ENCODE peak calls at places on chromosomes 4 and X, in four cellular contexts. One of them, this sample, is unnamed.

GRCh38 chr4:153451931-153452660 is 14.1 kb upstream of the TMEM131L start:
- DNase-seq in PC-3: no peak
- DNase-seq in tibial artery: no peak
- DNase-seq in body of pancreas: peak; percentile 53
- DNase-seq in this sample: no peak

GRCh38 chr4:153257151-153257620 is 52.9 kb downstream of the TRIM2 start:
- DNase-seq in PC-3: no peak
- DNase-seq in tibial artery: no peak
- DNase-seq in body of pancreas: no peak
- DNase-seq in this sample: peak; percentile 83

GRCh38 chr4:182778222-182778982 is 138.8 kb downstream of the DCTD start:
- DNase-seq in tibial artery: no peak
- DNase-seq in body of pancreas: no peak
- DNase-seq in PC-3: peak; percentile 7
- DNase-seq in this sample: no peak

GRCh38 chr4:38684951-38685350 is 21.0 kb downstream of the KLF3 start:
- DNase-seq in body of pancreas: no peak
- DNase-seq in PC-3: no peak
- DNase-seq in tibial artery: no peak
- DNase-seq in this sample: no peak

GRCh38 chrX:21798677-21799219 is 40.7 kb upstream of the MBTPS2 start:
- DNase-seq in tibial artery: no peak
- DNase-seq in PC-3: peak; percentile 85
- DNase-seq in body of pancreas: peak; percentile 64
- DNase-seq in this sample: peak; percentile 73

GRCh38 chrX:38018734-38019410 is 12.5 kb downstream of the SYTL5 start:
- DNase-seq in PC-3: no peak
- DNase-seq in tibial artery: no peak
- DNase-seq in body of pancreas: no peak
- DNase-seq in this sample: no peak

GRCh38 chr4:165556383-165556782 is 177.6 kb downstream of the CPE start:
- DNase-seq in tibial artery: no peak
- DNase-seq in body of pancreas: no peak
- DNase-seq in PC-3: peak; percentile 49
- DNase-seq in this sample: no peak

GRCh38 chr4:54402880-54403503 is 173.9 kb downstream of the PDGFRA start:
- DNase-seq in PC-3: no peak
- DNase-seq in tibial artery: no peak
- DNase-seq in body of pancreas: no peak
- DNase-seq in this sample: no peak

GRCh38 chrX:117987376-117987775 is 129.2 kb downstream of the KLHL13 start:
- DNase-seq in body of pancreas: no peak
- DNase-seq in PC-3: peak; percentile 7
- DNase-seq in tibial artery: no peak
- DNase-seq in this sample: no peak

GRCh38 chrX:129980540-129981206 is 1.8 kb upstream of the BCORL1 start:
- DNase-seq in tibial artery: peak; percentile 51
- DNase-seq in body of pancreas: peak; percentile 67
- DNase-seq in PC-3: peak; percentile 15
- DNase-seq in this sample: no peak

GRCh38 chr4:1058198-1058996 is 47.0 kb downstream of the FGFRL1 start:
- DNase-seq in tibial artery: no peak
- DNase-seq in body of pancreas: no peak
- DNase-seq in PC-3: peak; percentile 42
- DNase-seq in this sample: no peak

GRCh38 chr4:166309286-166309685 is 436.2 kb downstream of the TLL1 start:
- DNase-seq in PC-3: peak; percentile 6
- DNase-seq in body of pancreas: no peak
- DNase-seq in tibial artery: no peak
- DNase-seq in this sample: no peak

GRCh38 chrX:107659768-107660167 is 31.5 kb downstream of the PRPS1 start:
- DNase-seq in body of pancreas: peak; percentile 43
- DNase-seq in PC-3: peak; percentile 62
- DNase-seq in tibial artery: peak; percentile 25
- DNase-seq in this sample: peak; percentile 33

GRCh38 chr4:38667005-38667771 is 3.2 kb downstream of the KLF3 start:
- DNase-seq in PC-3: peak; percentile 85
- DNase-seq in tibial artery: peak; percentile 88
- DNase-seq in body of pancreas: peak; percentile 89
- DNase-seq in this sample: peak; percentile 98

GRCh38 chr4:112645541-112646329 is 8.8 kb downstream of the LARP7 start:
- DNase-seq in body of pancreas: no peak
- DNase-seq in PC-3: no peak
- DNase-seq in tibial artery: no peak
- DNase-seq in this sample: no peak

GRCh38 chrX:10001496-10001895 is 34.3 kb downstream of the CLDN34 start:
- DNase-seq in body of pancreas: no peak
- DNase-seq in tibial artery: no peak
- DNase-seq in PC-3: no peak
- DNase-seq in this sample: no peak

GRCh38 chr4:55445921-55446577 is 50.3 kb downstream of the TMEM165 start:
- DNase-seq in body of pancreas: no peak
- DNase-seq in PC-3: peak; percentile 43
- DNase-seq in tibial artery: no peak
- DNase-seq in this sample: peak; percentile 20

GRCh38 chrX:18129694-18130093 is 91.0 kb downstream of the BEND2 start:
- DNase-seq in body of pancreas: no peak
- DNase-seq in tibial artery: no peak
- DNase-seq in PC-3: peak; percentile 10
- DNase-seq in this sample: no peak

GRCh38 chrX:13029341-13029740 is 15.1 kb downstream of the FAM9C start:
- DNase-seq in tibial artery: peak; percentile 40
- DNase-seq in body of pancreas: peak; percentile 61
- DNase-seq in PC-3: peak; percentile 80
- DNase-seq in this sample: peak; percentile 28

GRCh38 chr4:183870997-183871396 is 34.1 kb upstream of the STOX2 start:
- DNase-seq in body of pancreas: no peak
- DNase-seq in tibial artery: no peak
- DNase-seq in PC-3: no peak
- DNase-seq in this sample: no peak

GRCh38 chr4:70709551-70710080 is 12.1 kb upstream of the RUFY3 start:
- DNase-seq in PC-3: peak; percentile 73
- DNase-seq in tibial artery: no peak
- DNase-seq in body of pancreas: no peak
- DNase-seq in this sample: no peak

GRCh38 chr4:1800805-1801204 is 7.7 kb downstream of the FGFR3 start:
- DNase-seq in PC-3: no peak
- DNase-seq in body of pancreas: no peak
- DNase-seq in tibial artery: no peak
- DNase-seq in this sample: no peak

GRCh38 chrX:48467331-48467761 is 2.7 kb downstream of the SLC38A5 start:
- DNase-seq in tibial artery: no peak
- DNase-seq in PC-3: no peak
- DNase-seq in body of pancreas: no peak
- DNase-seq in this sample: no peak

GRCh38 chrX:48466696-48467095 is 3.4 kb downstream of the SLC38A5 start:
- DNase-seq in tibial artery: no peak
- DNase-seq in body of pancreas: peak; percentile 65
- DNase-seq in PC-3: no peak
- DNase-seq in this sample: no peak

GRCh38 chrX:48468693-48469691 is 1.1 kb downstream of the SLC38A5 start:
- DNase-seq in PC-3: no peak
- DNase-seq in body of pancreas: no peak
- DNase-seq in tibial artery: no peak
- DNase-seq in this sample: no peak

GRCh38 chrX:48470110-48470832 is at the start of gene SLC38A5:
- DNase-seq in PC-3: no peak
- DNase-seq in tibial artery: no peak
- DNase-seq in body of pancreas: no peak
- DNase-seq in this sample: no peak

DNA sequence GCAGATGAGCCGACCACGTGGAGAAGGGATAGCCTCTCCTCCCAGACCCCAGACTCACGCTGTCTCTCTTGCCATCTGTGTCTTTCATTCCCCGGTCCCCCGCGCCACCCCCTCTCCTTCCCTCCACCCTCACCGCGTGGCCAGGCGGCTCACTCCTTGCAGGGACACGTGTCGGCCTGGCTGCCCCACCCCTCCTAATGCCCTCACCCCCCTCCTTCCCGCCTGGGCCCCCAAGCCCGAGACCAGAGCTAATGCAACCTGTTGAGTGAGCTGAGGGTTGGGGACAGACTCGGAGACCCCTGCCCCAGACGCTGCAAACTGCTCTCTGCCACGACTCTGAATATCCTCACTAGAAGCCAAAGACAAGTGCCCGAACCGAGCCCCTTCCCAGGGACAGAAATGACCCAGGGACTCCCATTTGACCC is 1.8 kb downstream of the SLC38A5 start:
- DNase-seq in body of pancreas: peak; percentile 75
- DNase-seq in PC-3: no peak
- DNase-seq in tibial artery: no peak
- DNase-seq in this sample: no peak
- H3K27ac ChIP-seq in body of pancreas: peak overlapping the region; percentile 59
- H3K27ac ChIP-seq in PC-3: no peak overlapping the region
- H3K27ac ChIP-seq in tibial artery: no peak overlapping the region
- H3K27ac ChIP-seq in this sample: no peak overlapping the region

GRCh38 chrX:136779346-136779781 is 1.4 kb downstream of the ARHGEF6 start:
- DNase-seq in tibial artery: no peak
- DNase-seq in PC-3: no peak
- DNase-seq in body of pancreas: no peak
- DNase-seq in this sample: no peak
- H3K4me3 ChIP-seq in tibial artery: peak overlapping the region; percentile 45
- H3K4me3 ChIP-seq in PC-3: no peak overlapping the region
- H3K4me3 ChIP-seq in body of pancreas: no peak overlapping the region
- H3K4me3 ChIP-seq in this sample: no peak overlapping the region

GRCh38 chrX:119760026-119760902 is 1.9 kb downstream of the SOWAHD start:
- DNase-seq in PC-3: no peak
- DNase-seq in body of pancreas: no peak
- DNase-seq in tibial artery: no peak
- DNase-seq in this sample: no peak
- H3K27ac ChIP-seq in PC-3: no peak overlapping the region
- H3K27ac ChIP-seq in body of pancreas: no peak overlapping the region
- H3K27ac ChIP-seq in tibial artery: no peak overlapping the region
- H3K27ac ChIP-seq in this sample: no peak overlapping the region

GRCh38 chr4:113974467-113974866 is 5.0 kb downstream of the ARSJ start:
- DNase-seq in body of pancreas: no peak
- DNase-seq in PC-3: no peak
- DNase-seq in tibial artery: no peak
- DNase-seq in this sample: no peak

GRCh38 chr4:113973349-113973748 is 6.1 kb downstream of the ARSJ start:
- DNase-seq in PC-3: no peak
- DNase-seq in tibial artery: no peak
- DNase-seq in body of pancreas: no peak
- DNase-seq in this sample: no peak

GRCh38 chr4:113978105-113978504 is 1.3 kb downstream of the ARSJ start:
- DNase-seq in tibial artery: no peak
- DNase-seq in PC-3: no peak
- DNase-seq in body of pancreas: no peak
- DNase-seq in this sample: no peak

GRCh38 chr4:113976937-113977855 is 2.3 kb downstream of the ARSJ start:
- DNase-seq in tibial artery: no peak
- DNase-seq in body of pancreas: no peak
- DNase-seq in PC-3: no peak
- DNase-seq in this sample: no peak

GRCh38 chr4:113975578-113975977 is 3.9 kb downstream of the ARSJ start:
- DNase-seq in body of pancreas: no peak
- DNase-seq in PC-3: no peak
- DNase-seq in tibial artery: no peak
- DNase-seq in this sample: no peak
- H3K4me3 ChIP-seq in body of pancreas: no peak overlapping the region
- H3K4me3 ChIP-seq in PC-3: peak overlapping the region; percentile 74
- H3K4me3 ChIP-seq in tibial artery: peak overlapping the region; percentile 83
- H3K4me3 ChIP-seq in this sample: peak overlapping the region; percentile 25

DNA sequence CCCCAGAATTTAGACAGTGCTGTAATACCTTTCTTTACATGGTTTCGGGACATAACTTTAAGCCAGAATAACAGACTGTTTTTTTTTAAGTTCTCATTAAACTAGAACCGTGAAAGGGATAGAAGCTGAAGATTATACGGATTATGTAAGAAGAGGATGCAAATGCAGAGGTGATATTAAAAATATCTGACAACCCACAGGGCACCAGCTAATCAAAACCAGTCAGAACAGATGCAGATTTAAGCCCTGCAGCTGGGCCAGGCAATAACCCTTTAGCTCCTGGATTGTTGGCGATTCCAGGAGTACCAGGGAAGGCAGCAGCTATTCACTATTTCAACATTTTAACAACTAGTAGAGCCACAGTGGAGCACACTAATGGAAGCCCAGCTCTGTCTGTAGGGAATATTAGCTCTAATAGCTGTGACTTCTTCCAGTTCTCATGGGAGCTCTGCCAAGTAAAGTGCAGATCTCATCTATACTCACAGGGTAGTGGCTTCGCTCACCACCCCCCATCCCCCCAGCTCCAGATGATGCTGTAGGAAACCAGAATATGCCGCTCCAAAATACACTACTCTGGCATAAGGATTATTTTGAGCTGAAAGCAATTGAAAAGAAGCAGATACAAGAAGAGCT is 13.9 kb downstream of the SCD5 start:
- DNase-seq in tibial artery: no peak
- DNase-seq in PC-3: peak; percentile 46
- DNase-seq in body of pancreas: no peak
- DNase-seq in this sample: peak; percentile 84
- H3K27ac ChIP-seq in tibial artery: no peak overlapping the region
- H3K27ac ChIP-seq in PC-3: peak overlapping the region; percentile 90
- H3K27ac ChIP-seq in body of pancreas: peak overlapping the region; percentile 11
- H3K27ac ChIP-seq in this sample: peak overlapping the region; percentile 90